ENCODE peak calls at places on chromosomes 7 and 10, in five cellular contexts. A is right atrium auricular region, W is ovary, T is IMR-90, M is HCT116. C is an unnamed sample.

GRCh38 chr10:110843796-110844616 is 27.7 kb upstream of the PDCD4 start:
- DNase-seq in A (no peak), W (no peak), T (no peak), M (no peak), C (no peak)

GRCh38 chr7:155984609-155985405 is 172.5 kb upstream of the SHH start:
- DNase-seq in A (no peak), W (no peak), T (no peak), M (no peak), C (peak; percentile 25)

GRCh38 chr10:98172073-98172472 is 37.6 kb downstream of the R3HCC1L start:
- DNase-seq in A (no peak), W (no peak), T (no peak), M (no peak), C (peak; percentile 48)

GRCh38 chr7:133980794-133981193 is 146.3 kb upstream of the LRGUK start:
- DNase-seq in A (no peak), W (no peak), T (no peak), M (no peak), C (no peak)

GRCh38 chr10:6117711-6118110 is 28.9 kb downstream of the RBM17 start:
- DNase-seq in A (no peak), W (no peak), T (no peak), M (no peak), C (no peak)

GRCh38 chr10:29631049-29631339 is 3.8 kb downstream of the SVIL start:
- DNase-seq in A (no peak), W (no peak), T (no peak), M (no peak), C (no peak)

GRCh38 chr7:111821076-111821475 is 258.8 kb upstream of the IMMP2L start:
- DNase-seq in A (no peak), W (no peak), T (no peak), M (no peak), C (no peak)

GRCh38 chr10:18333616-18334015 is 193.4 kb downstream of the CACNB2 start:
- DNase-seq in A (no peak), W (no peak), T (no peak), M (no peak), C (no peak)

GRCh38 chr7:116782177-116782711 is 80.1 kb upstream of the CAPZA2 start:
- DNase-seq in A (no peak), W (no peak), T (peak; percentile 48), M (no peak), C (no peak)

GRCh38 chr10:85280014-85280413 is 951.6 kb downstream of the CCSER2 start:
- DNase-seq in A (no peak), W (no peak), T (no peak), M (no peak), C (no peak)

GRCh38 chr10:84329986-84330651 is 1.7 kb downstream of the CCSER2 start:
- DNase-seq in A (no peak), W (no peak), T (no peak), M (no peak), C (no peak)

GRCh38 chr7:80632074-80632473 is 6.4 kb upstream of the CD36 start:
- DNase-seq in A (no peak), W (no peak), T (peak; percentile 18), M (no peak), C (no peak)

GRCh38 chr7:130363156-130363847 is 17.0 kb upstream of the CPA1 start:
- DNase-seq in A (no peak), W (no peak), T (peak; percentile 99), M (peak; percentile 85), C (peak; percentile 71)

DNA sequence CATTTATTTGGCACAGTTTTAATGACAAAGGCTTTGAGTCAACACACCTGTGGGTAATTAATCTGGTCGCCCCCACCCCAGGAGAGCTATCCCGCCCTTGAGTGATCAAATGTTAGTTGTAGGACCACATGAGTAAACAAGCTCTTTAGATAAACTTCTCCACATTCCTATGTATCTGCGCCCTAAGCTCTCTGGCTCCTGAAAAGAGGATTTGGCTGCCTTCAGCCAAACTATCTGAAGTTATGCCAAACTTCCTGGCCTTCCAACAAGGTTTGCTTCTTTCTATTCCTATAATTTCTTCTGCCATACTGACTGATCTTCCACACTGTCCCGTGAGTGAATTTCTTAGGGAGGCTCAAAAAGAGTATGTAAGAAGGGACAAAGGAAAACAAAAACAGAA is 134.2 kb downstream of the RALA start:
- DNase-seq in A (no peak), W (no peak), T (peak; percentile 28), M (no peak), C (no peak)
- H3K27ac ChIP-seq in A (no peak overlapping the region), W (no peak overlapping the region), T (no peak overlapping the region), M (no peak overlapping the region), C (no peak overlapping the region)

GRCh38 chr10:116690356-116691078 is 51.8 kb downstream of the HSPA12A start:
- DNase-seq in A (no peak), W (peak; percentile 76), T (peak; percentile 28), M (no peak), C (peak; percentile 76)
- TF ChIP-seq CTCF in A (no peak), W (peak; percentile 40), T (peak; percentile 23), M (no peak), C (peak; percentile 51)

DNA sequence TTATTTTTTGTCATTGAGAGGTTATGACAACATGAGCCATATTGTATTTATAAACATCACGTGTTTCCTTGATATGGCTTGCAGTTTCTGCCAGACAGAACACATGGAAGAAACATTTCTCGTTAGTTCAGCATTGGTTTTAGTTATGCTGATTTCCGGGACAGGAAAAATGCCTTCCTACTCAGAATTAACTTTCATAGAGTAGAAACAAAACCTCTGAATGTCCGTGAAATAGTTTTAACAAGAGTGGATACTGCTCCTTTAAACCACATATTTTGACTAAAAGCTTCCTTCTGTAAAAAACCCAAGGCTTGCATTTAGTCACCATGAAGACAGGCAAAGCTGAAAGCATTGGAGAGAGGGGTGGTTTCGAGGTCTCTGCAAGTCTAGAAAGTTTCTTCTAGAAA is 240.4 kb downstream of the KIAA1217 start:
- DNase-seq in A (no peak), W (no peak), T (peak; percentile 64), M (no peak), C (no peak)
- H3K27ac ChIP-seq in A (peak overlapping the region; percentile 48), W (no peak overlapping the region), T (peak overlapping the region; percentile 15), M (no peak overlapping the region), C (no peak overlapping the region)

DNA sequence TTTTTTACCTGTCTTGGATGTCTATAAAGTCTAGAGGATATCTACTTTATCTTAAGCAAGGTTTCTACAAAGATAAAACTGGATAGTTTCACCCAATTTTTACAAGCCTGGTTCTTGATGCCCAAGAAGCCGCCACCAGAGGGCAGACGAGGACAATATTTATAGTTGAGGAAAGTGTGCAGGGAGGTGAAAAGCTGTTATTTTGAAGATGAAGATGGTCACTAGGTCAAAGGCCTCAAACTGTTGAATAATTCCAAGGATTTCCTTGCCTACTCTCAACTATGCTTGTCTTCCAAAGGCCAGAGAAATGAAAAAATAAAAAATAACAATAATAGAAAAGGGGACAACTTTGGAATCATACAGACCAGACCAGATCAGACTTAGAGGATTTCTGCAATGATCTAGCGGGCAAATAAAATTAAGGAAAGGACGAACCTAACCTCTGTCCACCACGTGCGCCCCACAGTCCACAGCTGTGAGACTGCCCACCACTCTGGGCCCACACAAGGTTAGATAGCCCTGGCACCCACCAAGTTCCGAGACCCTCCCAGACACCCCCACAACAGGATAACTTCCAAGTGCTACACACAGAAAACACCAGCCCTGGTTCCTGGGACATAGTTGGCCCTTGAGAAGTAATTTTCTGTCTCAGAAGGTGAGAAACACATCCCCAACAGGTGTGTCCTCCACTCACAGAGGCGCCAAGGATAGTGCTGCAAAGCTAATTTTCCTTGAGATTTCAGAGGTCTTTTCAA is 2.8 kb downstream of the PKD1L1 start:
- DNase-seq in A (peak; percentile 88), W (peak; percentile 84), T (peak; percentile 62), M (peak; percentile 51), C (peak; percentile 91)
- TF ChIP-seq CTCF in A (peak; percentile 84), W (peak; percentile 46), T (peak; percentile 82), M (peak; percentile 75), C (peak; percentile 79)

GRCh38 chr10:88851706-88852105 is at the start of gene ANKRD22:
- DNase-seq in A (peak; percentile 61), W (no peak), T (peak; percentile 75), M (peak; percentile 84), C (no peak)

GRCh38 chr10:88850712-88851111 is 932 bp downstream of the ANKRD22 start:
- DNase-seq in A (no peak), W (no peak), T (no peak), M (no peak), C (no peak)

GRCh38 chr10:88852327-88852726 is 683 bp upstream of the ANKRD22 start:
- DNase-seq in A (no peak), W (no peak), T (no peak), M (no peak), C (no peak)

GRCh38 chr10:88849224-88849623 is 2.4 kb downstream of the ANKRD22 start:
- DNase-seq in A (no peak), W (no peak), T (peak; percentile 72), M (no peak), C (no peak)

DNA sequence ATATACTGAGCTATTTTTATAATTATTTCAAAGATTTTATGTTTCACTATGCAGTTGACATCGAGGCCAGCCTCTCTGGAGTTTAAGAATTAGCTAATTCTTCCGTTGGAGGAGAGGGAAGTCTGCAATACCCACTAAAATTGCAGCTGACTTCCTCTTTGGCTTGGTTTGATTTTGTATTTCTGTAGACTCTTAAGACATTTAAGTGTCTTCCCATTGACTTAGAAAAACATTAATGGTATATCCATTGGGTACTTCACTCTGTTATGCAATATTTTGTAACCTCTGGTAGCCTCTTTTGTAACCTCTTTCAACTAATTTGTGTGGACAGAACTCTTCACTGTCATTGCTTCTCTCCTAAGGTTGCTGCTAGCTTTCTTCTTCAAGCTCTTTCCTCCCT is 1.5 kb upstream of the ANKRD22 start:
- DNase-seq in A (no peak), W (no peak), T (no peak), M (no peak), C (no peak)
- H3K27ac ChIP-seq in A (no peak overlapping the region), W (no peak overlapping the region), T (no peak overlapping the region), M (no peak overlapping the region), C (no peak overlapping the region)

GRCh38 chr10:73786512-73786885 is 1.1 kb downstream of the ZSWIM8 start:
- DNase-seq in A (no peak), W (no peak), T (no peak), M (no peak), C (no peak)

GRCh38 chr10:73781879-73782748 is at the start of gene CHCHD1:
- DNase-seq in A (peak; percentile 94), W (peak; percentile 94), T (peak; percentile 85), M (peak; percentile 76), C (peak; percentile 90)

GRCh38 chr10:73782749-73783085 is 869 bp downstream of the CHCHD1 start:
- DNase-seq in A (no peak), W (no peak), T (no peak), M (no peak), C (no peak)

GRCh38 chr10:73785721-73786511 is 510 bp downstream of the ZSWIM8 start:
- DNase-seq in A (no peak), W (no peak), T (peak; percentile 65), M (no peak), C (peak; percentile 45)

GRCh38 chr10:73785221-73785720 is at the start of gene ZSWIM8:
- DNase-seq in A (peak; percentile 89), W (peak; percentile 87), T (peak; percentile 96), M (peak; percentile 91), C (peak; percentile 96)
- TF ChIP-seq CTCF in A (no peak), W (no peak), T (peak; percentile 8), M (no peak), C (no peak)

DNA sequence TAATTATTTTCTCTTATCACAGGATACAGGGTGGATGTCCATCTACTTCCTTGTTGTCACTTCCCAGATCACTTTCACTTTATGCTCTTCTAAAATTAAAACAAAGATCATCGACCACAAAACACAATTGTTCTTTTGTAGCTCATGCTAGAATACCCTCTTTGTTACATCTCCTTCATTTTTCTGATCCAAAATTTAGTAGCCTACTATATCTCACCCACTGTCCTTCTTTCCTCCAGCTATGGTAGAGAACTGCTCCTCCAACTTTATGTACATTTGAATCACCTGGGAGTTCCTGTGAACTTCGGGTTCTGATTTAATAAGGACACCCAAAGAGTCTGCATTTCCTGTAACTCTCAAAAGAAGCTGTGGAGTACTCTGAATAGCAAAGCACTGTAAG is 1.2 kb upstream of the AHR start:
- DNase-seq in A (no peak), W (no peak), T (no peak), M (no peak), C (no peak)
- H3K27ac ChIP-seq in A (peak overlapping the region; percentile 97), W (peak overlapping the region; percentile 5), T (no peak overlapping the region), M (no peak overlapping the region), C (peak overlapping the region; percentile 99)

C was measured in tibial artery.